ENCODE peak calls at places on chromosome 12, in nine cellular contexts. A is OCI-LY7; P is CD8-positive, alpha-beta T cell; G is astrocyte of the spinal cord; U is transverse colon; K is left lung; Q is mammary epithelial cell; M is adrenal gland; Y is upper lobe of right lung. O is an unnamed sample.

GRCh38 chr12:25958254-25959068 is at the start of gene RASSF8:
- DNase-seq in K (peak; percentile 70), M (peak; percentile 76), P (no peak), G (peak; percentile 77), Y (peak; percentile 89), A (no peak), Q (peak; percentile 67), U (peak; percentile 62), O (no peak)

GRCh38 chr12:96850676-96851075 is 56.4 kb upstream of the NEDD1 start:
- DNase-seq in U (no peak), M (no peak), Q (no peak), G (no peak), Y (no peak), K (no peak), A (no peak), P (no peak), O (no peak)

GRCh38 chr12:107818984-107819383 is 44.5 kb downstream of the ASCL4 start:
- DNase-seq in K (no peak), A (no peak), Q (peak; percentile 5), Y (no peak), M (peak; percentile 18), G (peak; percentile 13), P (no peak), U (no peak), O (no peak)

GRCh38 chr12:52358575-52359350 is 8.5 kb downstream of the KRT85 start:
- DNase-seq in K (no peak), P (peak; percentile 32), Q (no peak), U (no peak), M (no peak), Y (no peak), A (peak; percentile 91), G (no peak), O (no peak)

GRCh38 chr12:127893875-127894635 is 372.9 kb upstream of the TMEM132C start:
- DNase-seq in U (no peak), G (no peak), K (no peak), P (no peak), Q (no peak), Y (no peak), M (no peak), A (peak; percentile 22), O (no peak)

GRCh38 chr12:89782807-89783206 is 74.2 kb upstream of the ATP2B1 start:
- DNase-seq in Y (no peak), U (no peak), A (no peak), Q (no peak), M (no peak), G (no peak), P (no peak), K (no peak), O (no peak)

GRCh38 chr12:51388826-51389225 is 2.4 kb downstream of the GALNT6 start:
- DNase-seq in A (no peak), P (no peak), U (no peak), K (no peak), Q (no peak), M (no peak), Y (no peak), G (no peak), O (no peak)

GRCh38 chr12:18998343-18999270 is 130.9 kb upstream of the PLEKHA5 start:
- DNase-seq in K (peak; percentile 33), A (no peak), P (no peak), U (no peak), G (peak; percentile 61), Y (no peak), Q (peak; percentile 86), M (no peak), O (peak; percentile 24)

GRCh38 chr12:85697003-85697402 is 139.2 kb downstream of the RASSF9 start:
- DNase-seq in P (no peak), U (no peak), M (peak; percentile 7), G (no peak), K (no peak), A (no peak), Y (no peak), Q (no peak), O (no peak)

GRCh38 chr12:11901687-11902524 is 168.8 kb upstream of the BCL2L14 start:
- DNase-seq in U (no peak), P (no peak), Y (no peak), K (no peak), M (no peak), Q (no peak), G (no peak), A (no peak), O (no peak)

GRCh38 chr12:26680724-26681455 is 152.1 kb downstream of the ITPR2 start:
- DNase-seq in M (no peak), Q (peak; percentile 9), A (no peak), G (no peak), P (no peak), U (no peak), Y (no peak), K (no peak), O (no peak)

GRCh38 chr12:58176296-58176869 is 235.0 kb downstream of the ATP23 start:
- DNase-seq in A (peak; percentile 11), P (no peak), Q (peak; percentile 6), Y (no peak), M (no peak), U (peak; percentile 43), K (no peak), G (peak; percentile 33), O (no peak)

GRCh38 chr12:5428332-5429221 is 3.3 kb upstream of the NTF3 start:
- DNase-seq in G (no peak), M (no peak), A (peak; percentile 77), P (no peak), K (no peak), U (no peak), Q (no peak), Y (no peak), O (no peak)

GRCh38 chr12:54723653-54724256 is 75.6 kb upstream of the DCD start:
- DNase-seq in K (no peak), G (no peak), M (no peak), Q (no peak), U (no peak), A (peak; percentile 39), P (peak; percentile 26), Y (no peak), O (no peak)

GRCh38 chr12:131681257-131681620 is 29.7 kb upstream of the SFSWAP start:
- DNase-seq in P (no peak), Y (no peak), K (no peak), M (no peak), U (no peak), A (no peak), Q (no peak), G (no peak), O (no peak)

GRCh38 chr12:119363037-119363436 is 28.5 kb downstream of the CCDC60 start:
- DNase-seq in K (no peak), A (no peak), P (no peak), U (no peak), M (no peak), Q (no peak), G (no peak), Y (no peak), O (no peak)

GRCh38 chr12:128970110-128970509 is 116.8 kb downstream of the GLT1D1 start:
- DNase-seq in Y (peak; percentile 51), M (no peak), U (no peak), G (no peak), A (no peak), K (no peak), P (no peak), Q (no peak), O (no peak)
- H3K4me3 ChIP-seq in Y (no peak overlapping the region), M (no peak overlapping the region), U (no peak overlapping the region), G (no peak overlapping the region), A (no peak overlapping the region), K (no peak overlapping the region), P (no peak overlapping the region), Q (no peak overlapping the region), O (no peak overlapping the region)

GRCh38 chr12:115010324-115010995 is 326.5 kb upstream of the TBX3 start:
- DNase-seq in Q (peak; percentile 73), Y (no peak), U (no peak), K (no peak), M (no peak), P (no peak), G (no peak), A (no peak), O (no peak)
- TF ChIP-seq CTCF in Q (no peak), Y (no peak), U (no peak), K (no peak), M (no peak), P (no peak), G (no peak), A (no peak), O (no peak)

DNA sequence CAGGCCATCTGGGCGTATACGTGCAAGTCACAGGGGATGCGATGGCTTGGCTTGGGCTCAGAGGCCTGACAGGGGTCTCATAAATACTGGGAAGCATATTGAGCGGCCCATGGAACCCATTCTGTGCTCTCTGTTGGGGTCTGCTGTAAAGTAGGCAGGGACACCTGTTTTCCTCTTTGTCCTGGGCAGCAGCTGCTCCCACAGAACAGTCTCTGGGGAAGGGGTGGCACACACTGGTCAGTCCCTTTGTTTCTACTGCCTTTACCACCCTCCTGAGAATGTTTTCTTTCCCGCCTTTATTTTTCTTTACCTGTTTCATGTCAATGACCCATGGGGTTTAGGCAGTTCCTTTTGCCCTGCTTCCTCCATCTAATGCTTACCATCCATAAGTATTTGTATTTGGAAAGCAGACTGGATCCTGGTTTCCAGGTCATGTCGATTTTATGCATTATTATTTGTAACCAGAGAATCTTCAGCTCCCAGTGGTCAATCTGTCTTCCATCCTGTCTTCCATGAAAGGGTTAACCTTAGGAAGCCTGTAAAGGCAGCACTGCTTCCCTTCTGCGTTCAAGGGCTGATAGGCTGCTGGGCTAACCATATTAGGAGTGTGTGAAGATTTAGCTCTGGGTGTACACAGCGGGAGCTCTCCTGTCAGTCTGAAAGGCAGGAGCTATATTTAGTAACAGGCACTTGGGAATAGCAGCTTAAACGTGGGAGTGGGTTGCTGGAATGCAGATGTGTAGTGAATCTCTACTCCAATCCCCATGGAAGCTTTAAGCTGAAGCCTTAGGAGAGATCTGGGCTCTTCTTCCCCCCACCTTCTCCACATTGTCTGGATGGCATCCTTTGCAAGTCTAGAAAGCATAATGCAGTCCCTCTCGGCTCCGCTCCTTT is 124.0 kb downstream of the DYRK2 start:
- DNase-seq in Y (no peak), A (no peak), M (no peak), P (no peak), Q (no peak), U (no peak), G (peak; percentile 80), K (no peak), O (peak; percentile 49)
- H3K4me3 ChIP-seq in Y (no peak overlapping the region), A (no peak overlapping the region), M (no peak overlapping the region), P (no peak overlapping the region), Q (no peak overlapping the region), U (no peak overlapping the region), G (no peak overlapping the region), K (no peak overlapping the region), O (no peak overlapping the region)

GRCh38 chr12:67469666-67470065 is 178.9 kb upstream of the DYRK2 start:
- DNase-seq in U (no peak), G (no peak), K (no peak), P (peak; percentile 17), Y (no peak), Q (no peak), M (no peak), A (no peak), O (no peak)

GRCh38 chr12:67471810-67472209 is 176.7 kb upstream of the DYRK2 start:
- DNase-seq in K (no peak), A (no peak), Y (no peak), M (no peak), U (no peak), Q (no peak), G (no peak), P (no peak), O (no peak)

GRCh38 chr12:67475725-67476124 is 172.8 kb upstream of the DYRK2 start:
- DNase-seq in G (no peak), M (no peak), Y (no peak), U (no peak), P (no peak), A (no peak), K (no peak), Q (peak; percentile 50), O (no peak)

GRCh38 chr12:67474934-67475620 is 173.5 kb upstream of the DYRK2 start:
- DNase-seq in M (no peak), A (no peak), K (no peak), Q (no peak), U (no peak), Y (no peak), G (no peak), P (no peak), O (no peak)

GRCh38 chr12:67472551-67472950 is 176.0 kb upstream of the DYRK2 start:
- DNase-seq in Q (no peak), Y (no peak), M (no peak), U (no peak), G (no peak), P (no peak), K (no peak), A (no peak), O (no peak)
- TF ChIP-seq CTCF in Q (no peak), Y (no peak), M (no peak), U (no peak), G (no peak), P (no peak), K (no peak), A (no peak), O (no peak)

O was measured in AG04449.